ENCODE peak calls at places on chromosomes 4 and X, in four cellular contexts. F is renal cortical epithelial cell; R is brain microvascular endothelial cell; Y is CD8-positive, alpha-beta T cell. X is an unnamed sample.

GRCh38 chr4:174434455-174434854 is 87.8 kb downstream of the HPGD start:
- DNase-seq in F (peak), Y (no peak), R (no peak), X (no peak)

GRCh38 chr4:42656986-42657792 is at the start of gene ATP8A1:
- DNase-seq in Y (peak), F (peak), R (peak), X (peak)

GRCh38 chr4:80540349-80540748 is 204.8 kb downstream of the CFAP299 start:
- DNase-seq in F (no peak), R (no peak), Y (no peak), X (no peak)

GRCh38 chrX:15269618-15270521 is at the start of gene ASB9:
- DNase-seq in F (peak), Y (no peak), R (peak), X (peak)

GRCh38 chr4:89645512-89645911 is 191.4 kb downstream of the SNCA start:
- DNase-seq in R (no peak), Y (no peak), F (no peak), X (no peak)

GRCh38 chr4:158285429-158286216 is 75.3 kb downstream of the TMEM144 start:
- DNase-seq in F (no peak), Y (no peak), R (no peak), X (no peak)

GRCh38 chr4:145920205-145920604 is 18.4 kb downstream of the ZNF827 start:
- DNase-seq in Y (no peak), R (peak), F (peak), X (no peak)

GRCh38 chr4:108365551-108365950 is 196.8 kb upstream of the LEF1 start:
- DNase-seq in Y (no peak), F (no peak), R (no peak), X (no peak)

GRCh38 chr4:4456351-4456750 is 69.4 kb downstream of the NSG1 start:
- DNase-seq in F (peak), R (peak), Y (no peak), X (peak)

GRCh38 chr4:145882594-145882993 is 56.0 kb downstream of the ZNF827 start:
- DNase-seq in Y (no peak), F (no peak), R (no peak), X (no peak)

GRCh38 chr4:118410143-118410542 is 57.3 kb upstream of the PRSS12 start:
- DNase-seq in R (peak), F (no peak), Y (no peak), X (peak)

GRCh38 chrX:84363674-84364073 is 138.6 kb downstream of the HDX start:
- DNase-seq in Y (no peak), F (peak), R (no peak), X (no peak)

GRCh38 chrX:1487401-1487800 is 34.7 kb upstream of the ASMTL start:
- DNase-seq in R (no peak), Y (no peak), F (no peak), X (no peak)

GRCh38 chrX:102651242-102651967 is at the start of gene GPRASP1:
- DNase-seq in Y (peak), R (peak), F (no peak), X (peak)

GRCh38 chrX:103845165-103845653 is 13.2 kb upstream of the RAB9B start:
- DNase-seq in Y (peak), F (peak), R (peak), X (peak)

GRCh38 chr4:40196724-40197281 is at the start of gene RHOH:
- DNase-seq in R (no peak), F (no peak), Y (peak), X (no peak)

GRCh38 chr4:148445071-148445902 is 3.1 kb upstream of the NR3C2 start:
- DNase-seq in F (no peak), Y (peak), R (no peak), X (peak)

GRCh38 chr4:100895572-100896197 is 377.9 kb upstream of the EMCN start:
- DNase-seq in R (no peak), Y (no peak), F (peak), X (no peak)

GRCh38 chr4:173485164-173485563 is 44.9 kb downstream of the HAND2 start:
- DNase-seq in Y (no peak), F (peak), R (no peak), X (no peak)

GRCh38 chr4:179110356-179110755 is 1668.1 kb upstream of the AGA start:
- DNase-seq in Y (no peak), R (peak), F (peak), X (no peak)

GRCh38 chr4:39514888-39515401 is 12.3 kb downstream of the UGDH start:
- DNase-seq in F (peak), Y (no peak), R (no peak), X (no peak)

GRCh38 chr4:187321741-187322140 is 598.1 kb upstream of the FAT1 start:
- DNase-seq in F (peak), Y (no peak), R (peak), X (no peak)